ENCODE peak calls at places on chromosomes 16 and 17, in eight cellular contexts. One of them, this sample, is unnamed.

GRCh38 chr17:61492759-61493526 is 40.7 kb downstream of the TBX4 start:
- DNase-seq in cardiac muscle cell: peak; percentile 21
- DNase-seq in IMR-90: peak; percentile 56
- DNase-seq in left ventricle myocardium inferior: no peak
- DNase-seq in neuronal stem cell: no peak
- DNase-seq in ascending aorta: no peak
- DNase-seq in tibial artery: no peak
- DNase-seq in keratinocyte: no peak
- DNase-seq in this sample: no peak

GRCh38 chr17:78179372-78179771 is 7.5 kb downstream of the TK1 start:
- DNase-seq in neuronal stem cell: no peak
- DNase-seq in tibial artery: peak; percentile 47
- DNase-seq in ascending aorta: peak; percentile 63
- DNase-seq in keratinocyte: no peak
- DNase-seq in left ventricle myocardium inferior: no peak
- DNase-seq in IMR-90: peak; percentile 74
- DNase-seq in cardiac muscle cell: peak; percentile 67
- DNase-seq in this sample: no peak

GRCh38 chr17:67993998-67994361 is 2.3 kb downstream of the C17orf58 start:
- DNase-seq in neuronal stem cell: no peak
- DNase-seq in left ventricle myocardium inferior: no peak
- DNase-seq in keratinocyte: no peak
- DNase-seq in tibial artery: no peak
- DNase-seq in cardiac muscle cell: peak; percentile 21
- DNase-seq in IMR-90: peak; percentile 12
- DNase-seq in ascending aorta: no peak
- DNase-seq in this sample: no peak

GRCh38 chr17:46942441-46943217 is 19.7 kb downstream of the GOSR2 start:
- DNase-seq in IMR-90: peak; percentile 75
- DNase-seq in ascending aorta: no peak
- DNase-seq in neuronal stem cell: peak; percentile 63
- DNase-seq in tibial artery: peak; percentile 63
- DNase-seq in cardiac muscle cell: peak; percentile 89
- DNase-seq in left ventricle myocardium inferior: peak; percentile 62
- DNase-seq in keratinocyte: no peak
- DNase-seq in this sample: peak; percentile 71

GRCh38 chr16:51153275-51153991 is 2.4 kb upstream of the SALL1 start:
- DNase-seq in neuronal stem cell: no peak
- DNase-seq in IMR-90: no peak
- DNase-seq in tibial artery: no peak
- DNase-seq in cardiac muscle cell: no peak
- DNase-seq in left ventricle myocardium inferior: no peak
- DNase-seq in ascending aorta: no peak
- DNase-seq in keratinocyte: no peak
- DNase-seq in this sample: no peak

GRCh38 chr16:27189335-27189972 is 13.9 kb upstream of the KDM8 start:
- DNase-seq in neuronal stem cell: no peak
- DNase-seq in ascending aorta: no peak
- DNase-seq in tibial artery: no peak
- DNase-seq in keratinocyte: no peak
- DNase-seq in cardiac muscle cell: no peak
- DNase-seq in left ventricle myocardium inferior: no peak
- DNase-seq in IMR-90: no peak
- DNase-seq in this sample: no peak

GRCh38 chr17:72512649-72513556 is 392.1 kb downstream of the SOX9 start:
- DNase-seq in cardiac muscle cell: no peak
- DNase-seq in tibial artery: no peak
- DNase-seq in left ventricle myocardium inferior: no peak
- DNase-seq in ascending aorta: no peak
- DNase-seq in IMR-90: no peak
- DNase-seq in neuronal stem cell: no peak
- DNase-seq in keratinocyte: no peak
- DNase-seq in this sample: no peak

GRCh38 chr16:6682142-6682811 is 650.4 kb upstream of the RBFOX1 start:
- DNase-seq in ascending aorta: no peak
- DNase-seq in IMR-90: no peak
- DNase-seq in cardiac muscle cell: no peak
- DNase-seq in tibial artery: peak; percentile 23
- DNase-seq in neuronal stem cell: peak; percentile 44
- DNase-seq in keratinocyte: no peak
- DNase-seq in left ventricle myocardium inferior: no peak
- DNase-seq in this sample: peak; percentile 35

GRCh38 chr17:32869345-32870026 is 7.4 kb downstream of the MYO1D start:
- DNase-seq in neuronal stem cell: no peak
- DNase-seq in tibial artery: no peak
- DNase-seq in keratinocyte: no peak
- DNase-seq in cardiac muscle cell: no peak
- DNase-seq in ascending aorta: no peak
- DNase-seq in IMR-90: no peak
- DNase-seq in left ventricle myocardium inferior: no peak
- DNase-seq in this sample: no peak

GRCh38 chr17:75706042-75706728 is 15.1 kb upstream of the ITGB4 start:
- DNase-seq in cardiac muscle cell: no peak
- DNase-seq in keratinocyte: no peak
- DNase-seq in tibial artery: no peak
- DNase-seq in ascending aorta: no peak
- DNase-seq in left ventricle myocardium inferior: no peak
- DNase-seq in neuronal stem cell: no peak
- DNase-seq in IMR-90: no peak
- DNase-seq in this sample: no peak

GRCh38 chr17:30095507-30096244 is 20.9 kb upstream of the NSRP1 start:
- DNase-seq in neuronal stem cell: peak; percentile 44
- DNase-seq in keratinocyte: no peak
- DNase-seq in tibial artery: no peak
- DNase-seq in ascending aorta: no peak
- DNase-seq in cardiac muscle cell: peak; percentile 84
- DNase-seq in left ventricle myocardium inferior: no peak
- DNase-seq in IMR-90: peak; percentile 82
- DNase-seq in this sample: no peak

GRCh38 chr17:61248399-61248798 is 151.2 kb upstream of the TBX2 start:
- DNase-seq in ascending aorta: no peak
- DNase-seq in neuronal stem cell: no peak
- DNase-seq in left ventricle myocardium inferior: no peak
- DNase-seq in tibial artery: no peak
- DNase-seq in cardiac muscle cell: no peak
- DNase-seq in keratinocyte: no peak
- DNase-seq in IMR-90: peak; percentile 55
- DNase-seq in this sample: peak; percentile 56

GRCh38 chr17:73003487-73003886 is 89.0 kb downstream of the SLC39A11 start:
- DNase-seq in ascending aorta: no peak
- DNase-seq in left ventricle myocardium inferior: no peak
- DNase-seq in IMR-90: no peak
- DNase-seq in keratinocyte: no peak
- DNase-seq in tibial artery: no peak
- DNase-seq in cardiac muscle cell: no peak
- DNase-seq in neuronal stem cell: no peak
- DNase-seq in this sample: no peak

GRCh38 chr17:52986056-52986662 is 827.6 kb upstream of the CA10 start:
- DNase-seq in cardiac muscle cell: peak; percentile 2
- DNase-seq in tibial artery: no peak
- DNase-seq in left ventricle myocardium inferior: no peak
- DNase-seq in ascending aorta: no peak
- DNase-seq in keratinocyte: no peak
- DNase-seq in IMR-90: no peak
- DNase-seq in neuronal stem cell: no peak
- DNase-seq in this sample: no peak

GRCh38 chr16:2532494-2533141 is 1.4 kb upstream of the CEMP1 start:
- DNase-seq in tibial artery: peak; percentile 67
- DNase-seq in left ventricle myocardium inferior: peak; percentile 57
- DNase-seq in keratinocyte: no peak
- DNase-seq in IMR-90: peak; percentile 34
- DNase-seq in neuronal stem cell: no peak
- DNase-seq in cardiac muscle cell: peak; percentile 61
- DNase-seq in ascending aorta: no peak
- DNase-seq in this sample: peak; percentile 88

GRCh38 chr16:19532601-19533000 is 8.9 kb downstream of the CCP110 start:
- DNase-seq in keratinocyte: no peak
- DNase-seq in ascending aorta: no peak
- DNase-seq in cardiac muscle cell: no peak
- DNase-seq in tibial artery: no peak
- DNase-seq in neuronal stem cell: no peak
- DNase-seq in left ventricle myocardium inferior: no peak
- DNase-seq in IMR-90: no peak
- DNase-seq in this sample: no peak

GRCh38 chr17:35743911-35744328 is 9.1 kb downstream of the GAS2L2 start:
- DNase-seq in neuronal stem cell: no peak
- DNase-seq in IMR-90: peak; percentile 40
- DNase-seq in left ventricle myocardium inferior: no peak
- DNase-seq in ascending aorta: no peak
- DNase-seq in cardiac muscle cell: peak; percentile 65
- DNase-seq in keratinocyte: no peak
- DNase-seq in tibial artery: no peak
- DNase-seq in this sample: peak; percentile 70

GRCh38 chr16:70766176-70766575 is 34.8 kb downstream of the VAC14 start:
- DNase-seq in ascending aorta: no peak
- DNase-seq in keratinocyte: no peak
- DNase-seq in IMR-90: no peak
- DNase-seq in left ventricle myocardium inferior: no peak
- DNase-seq in tibial artery: no peak
- DNase-seq in cardiac muscle cell: no peak
- DNase-seq in neuronal stem cell: no peak
- DNase-seq in this sample: no peak

GRCh38 chr16:19132898-19133297 is 19.1 kb downstream of the ITPRIPL2 start:
- DNase-seq in IMR-90: no peak
- DNase-seq in neuronal stem cell: no peak
- DNase-seq in ascending aorta: no peak
- DNase-seq in cardiac muscle cell: no peak
- DNase-seq in left ventricle myocardium inferior: no peak
- DNase-seq in tibial artery: no peak
- DNase-seq in keratinocyte: no peak
- DNase-seq in this sample: no peak

GRCh38 chr16:17509194-17509593 is 38.4 kb upstream of the XYLT1 start:
- DNase-seq in tibial artery: no peak
- DNase-seq in cardiac muscle cell: no peak
- DNase-seq in keratinocyte: no peak
- DNase-seq in IMR-90: no peak
- DNase-seq in neuronal stem cell: no peak
- DNase-seq in ascending aorta: no peak
- DNase-seq in left ventricle myocardium inferior: no peak
- DNase-seq in this sample: peak; percentile 38

GRCh38 chr16:10932959-10933710 is 9.1 kb downstream of the DEXI start:
- DNase-seq in cardiac muscle cell: no peak
- DNase-seq in tibial artery: no peak
- DNase-seq in left ventricle myocardium inferior: no peak
- DNase-seq in ascending aorta: no peak
- DNase-seq in IMR-90: no peak
- DNase-seq in keratinocyte: no peak
- DNase-seq in neuronal stem cell: no peak
- DNase-seq in this sample: no peak

GRCh38 chr17:45132569-45133463 is 501 bp upstream of the PLCD3 start:
- DNase-seq in cardiac muscle cell: peak; percentile 86
- DNase-seq in left ventricle myocardium inferior: peak; percentile 86
- DNase-seq in keratinocyte: no peak
- DNase-seq in IMR-90: peak; percentile 70
- DNase-seq in tibial artery: peak; percentile 88
- DNase-seq in neuronal stem cell: peak; percentile 75
- DNase-seq in ascending aorta: no peak
- DNase-seq in this sample: peak; percentile 89

GRCh38 chr16:49544828-49545227 is 171.2 kb downstream of the C16orf78 start:
- DNase-seq in tibial artery: no peak
- DNase-seq in IMR-90: no peak
- DNase-seq in cardiac muscle cell: no peak
- DNase-seq in ascending aorta: no peak
- DNase-seq in left ventricle myocardium inferior: no peak
- DNase-seq in keratinocyte: no peak
- DNase-seq in neuronal stem cell: no peak
- DNase-seq in this sample: no peak

GRCh38 chr17:29683481-29683880 is 60.8 kb upstream of the CORO6 start:
- DNase-seq in cardiac muscle cell: no peak
- DNase-seq in ascending aorta: no peak
- DNase-seq in left ventricle myocardium inferior: no peak
- DNase-seq in IMR-90: no peak
- DNase-seq in keratinocyte: no peak
- DNase-seq in tibial artery: no peak
- DNase-seq in neuronal stem cell: no peak
- DNase-seq in this sample: no peak

GRCh38 chr17:79243603-79243990 is 169.0 kb downstream of the ENGASE start:
- DNase-seq in keratinocyte: no peak
- DNase-seq in neuronal stem cell: no peak
- DNase-seq in ascending aorta: no peak
- DNase-seq in IMR-90: no peak
- DNase-seq in cardiac muscle cell: no peak
- DNase-seq in left ventricle myocardium inferior: no peak
- DNase-seq in tibial artery: no peak
- DNase-seq in this sample: no peak
- H3K27me3 ChIP-seq in keratinocyte: peaks cover 8% of the 10 kb centered on the region
- H3K27me3 ChIP-seq in neuronal stem cell: peaks cover 21% of the 10 kb centered on the region
- H3K27me3 ChIP-seq in ascending aorta: no peaks in the 10 kb centered on the region
- H3K27me3 ChIP-seq in IMR-90: peaks cover 2% of the 10 kb centered on the region
- H3K27me3 ChIP-seq in cardiac muscle cell: no peaks in the 10 kb centered on the region
- H3K27me3 ChIP-seq in left ventricle myocardium inferior: peaks cover 81% of the 10 kb centered on the region
- H3K27me3 ChIP-seq in tibial artery: no peaks in the 10 kb centered on the region
- H3K27me3 ChIP-seq in this sample: no peaks in the 10 kb centered on the region

GRCh38 chr16:83948914-83949723 is 3.9 kb upstream of the OSGIN1 start:
- DNase-seq in cardiac muscle cell: no peak
- DNase-seq in left ventricle myocardium inferior: no peak
- DNase-seq in tibial artery: no peak
- DNase-seq in neuronal stem cell: no peak
- DNase-seq in keratinocyte: no peak
- DNase-seq in ascending aorta: no peak
- DNase-seq in IMR-90: no peak
- DNase-seq in this sample: no peak
- H3K27me3 ChIP-seq in cardiac muscle cell: no peaks in the 10 kb centered on the region
- H3K27me3 ChIP-seq in left ventricle myocardium inferior: no peaks in the 10 kb centered on the region
- H3K27me3 ChIP-seq in tibial artery: no peaks in the 10 kb centered on the region
- H3K27me3 ChIP-seq in neuronal stem cell: no peaks in the 10 kb centered on the region
- H3K27me3 ChIP-seq in keratinocyte: no peaks in the 10 kb centered on the region
- H3K27me3 ChIP-seq in ascending aorta: no peaks in the 10 kb centered on the region
- H3K27me3 ChIP-seq in IMR-90: no peaks in the 10 kb centered on the region
- H3K27me3 ChIP-seq in this sample: no peaks in the 10 kb centered on the region

DNA sequence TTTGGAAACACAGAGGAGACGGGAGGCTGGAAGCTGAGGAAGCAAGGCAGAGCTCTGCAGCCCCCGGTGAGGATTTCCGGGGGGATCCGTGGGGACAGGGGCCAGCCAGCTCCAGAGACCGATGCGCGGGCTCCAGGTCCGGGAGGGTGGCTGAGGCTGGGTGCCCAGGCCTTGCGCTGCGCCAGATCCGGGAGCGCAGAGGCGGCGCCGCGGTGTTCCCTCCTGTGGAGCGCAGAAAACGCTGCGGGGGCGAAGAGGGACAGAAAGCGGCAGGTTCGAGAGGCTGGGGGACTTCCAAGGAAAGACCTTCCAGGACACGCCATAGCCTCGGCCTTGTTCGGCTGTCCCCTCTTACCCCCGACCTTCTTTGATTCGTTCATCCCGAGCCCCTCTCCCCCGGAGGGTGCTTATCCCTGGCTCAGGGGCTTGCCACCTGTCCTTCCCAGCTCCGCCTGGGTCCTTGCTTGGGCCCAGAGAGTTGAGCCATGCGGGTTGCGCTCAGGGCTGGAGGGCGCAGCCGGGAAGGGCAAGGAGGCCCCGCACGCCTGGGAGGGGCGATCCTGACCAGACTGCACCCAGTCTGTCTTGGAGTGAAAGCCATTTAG is 697 bp upstream of the SHISA9 start:
- DNase-seq in left ventricle myocardium inferior: no peak
- DNase-seq in neuronal stem cell: no peak
- DNase-seq in keratinocyte: no peak
- DNase-seq in cardiac muscle cell: no peak
- DNase-seq in tibial artery: no peak
- DNase-seq in IMR-90: no peak
- DNase-seq in ascending aorta: no peak
- DNase-seq in this sample: no peak
- H3K27me3 ChIP-seq in left ventricle myocardium inferior: peaks cover 99% of the 10 kb centered on the region
- H3K27me3 ChIP-seq in neuronal stem cell: peaks cover 73% of the 10 kb centered on the region
- H3K27me3 ChIP-seq in keratinocyte: peaks cover 60% of the 10 kb centered on the region
- H3K27me3 ChIP-seq in cardiac muscle cell: peaks cover 80% of the 10 kb centered on the region
- H3K27me3 ChIP-seq in tibial artery: no peaks in the 10 kb centered on the region
- H3K27me3 ChIP-seq in IMR-90: peaks cover 26% of the 10 kb centered on the region
- H3K27me3 ChIP-seq in ascending aorta: peaks cover 19% of the 10 kb centered on the region
- H3K27me3 ChIP-seq in this sample: no peaks in the 10 kb centered on the region

GRCh38 chr17:81345211-81346089 is 49.8 kb upstream of the BAHCC1 start:
- DNase-seq in ascending aorta: no peak
- DNase-seq in neuronal stem cell: peak; percentile 82
- DNase-seq in keratinocyte: peak; percentile 45
- DNase-seq in cardiac muscle cell: peak; percentile 95
- DNase-seq in IMR-90: peak; percentile 87
- DNase-seq in tibial artery: peak; percentile 88
- DNase-seq in left ventricle myocardium inferior: peak; percentile 90
- DNase-seq in this sample: peak; percentile 93
- H3K27me3 ChIP-seq in ascending aorta: no peaks in the 10 kb centered on the region
- H3K27me3 ChIP-seq in neuronal stem cell: no peaks in the 10 kb centered on the region
- H3K27me3 ChIP-seq in keratinocyte: no peaks in the 10 kb centered on the region
- H3K27me3 ChIP-seq in cardiac muscle cell: no peaks in the 10 kb centered on the region
- H3K27me3 ChIP-seq in IMR-90: no peaks in the 10 kb centered on the region
- H3K27me3 ChIP-seq in tibial artery: no peaks in the 10 kb centered on the region
- H3K27me3 ChIP-seq in left ventricle myocardium inferior: peaks cover 29% of the 10 kb centered on the region
- H3K27me3 ChIP-seq in this sample: no peaks in the 10 kb centered on the region

This sample was measured in Caco-2.